ENCODE peak calls at places on chromosomes 13 and 19, in six cellular contexts. V, A, N, X, K and C are unnamed samples.

GRCh38 chr19:15358918-15359317 is 20.7 kb downstream of the AKAP8 start:
- DNase-seq in V (peak), A (no peak), N (no peak), X (no peak), K (no peak), C (no peak)

GRCh38 chr13:51895906-51896888 is 34.4 kb downstream of the CCDC70 start:
- DNase-seq in V (peak), A (peak), N (peak), X (no peak), K (peak), C (no peak)

GRCh38 chr19:1445932-1446712 is 3.8 kb upstream of the APC2 start:
- DNase-seq in V (no peak), A (no peak), N (peak), X (no peak), K (no peak), C (no peak)

GRCh38 chr19:19095691-19096090 is 31.9 kb downstream of the SLC25A42 start:
- DNase-seq in V (no peak), A (no peak), N (no peak), X (no peak), K (no peak), C (no peak)

GRCh38 chr13:35771898-35772297 is 295.4 kb upstream of the MAB21L1 start:
- DNase-seq in V (peak), A (no peak), N (no peak), X (no peak), K (peak), C (no peak)

GRCh38 chr13:51785592-51786424 is 18.2 kb downstream of the DHRS12 start:
- DNase-seq in V (peak), A (peak), N (no peak), X (no peak), K (peak), C (peak)

GRCh38 chr13:45396548-45397095 is 21.6 kb downstream of the SLC25A30 start:
- DNase-seq in V (no peak), A (no peak), N (no peak), X (no peak), K (no peak), C (no peak)

GRCh38 chr13:39201075-39201630 is 162.9 kb downstream of the NHLRC3 start:
- DNase-seq in V (no peak), A (no peak), N (no peak), X (no peak), K (no peak), C (no peak)

GRCh38 chr19:51101171-51101865 is 6.9 kb downstream of the CTU1 start:
- DNase-seq in V (peak), A (no peak), N (no peak), X (no peak), K (peak), C (no peak)

GRCh38 chr19:5627395-5627904 is 4.6 kb downstream of the SAFB start:
- DNase-seq in V (peak), A (no peak), N (no peak), X (peak), K (peak), C (no peak)

GRCh38 chr19:31515931-31516330 is 166.7 kb upstream of the TSHZ3 start:
- DNase-seq in V (peak), A (no peak), N (no peak), X (no peak), K (peak), C (no peak)

GRCh38 chr19:4326837-4327251 is 11.8 kb downstream of the STAP2 start:
- DNase-seq in V (no peak), A (no peak), N (no peak), X (no peak), K (no peak), C (no peak)

GRCh38 chr19:6963937-6964336 is 57.3 kb downstream of the MBD3L2B start:
- DNase-seq in V (no peak), A (no peak), N (no peak), X (no peak), K (no peak), C (no peak)

GRCh38 chr13:23617551-23618014 is 47.4 kb downstream of the TNFRSF19 start:
- DNase-seq in V (peak), A (no peak), N (no peak), X (no peak), K (peak), C (no peak)

GRCh38 chr19:39237200-39238184 is 7.3 kb downstream of the IFNL3 start:
- DNase-seq in V (no peak), A (peak), N (peak), X (peak), K (no peak), C (no peak)

GRCh38 chr13:76929975-76930374 is 18.3 kb upstream of the ACOD1 start:
- DNase-seq in V (no peak), A (peak), N (no peak), X (no peak), K (no peak), C (no peak)

GRCh38 chr19:11964496-11964857 is 363 bp upstream of the ZNF763 start:
- DNase-seq in V (peak), A (peak), N (no peak), X (peak), K (no peak), C (no peak)

GRCh38 chr19:47637550-47637949 is 28.6 kb downstream of the BICRA start:
- DNase-seq in V (peak), A (no peak), N (no peak), X (no peak), K (peak), C (no peak)

GRCh38 chr19:52028780-52029123 is 573 bp upstream of the ZNF614 start:
- DNase-seq in V (no peak), A (no peak), N (no peak), X (no peak), K (no peak), C (no peak)

GRCh38 chr19:13734751-13735150 is 29.6 kb upstream of the MRI1 start:
- DNase-seq in V (no peak), A (no peak), N (no peak), X (no peak), K (no peak), C (no peak)

GRCh38 chr19:53461866-53462265 is 5.7 kb upstream of the ZNF813 start:
- DNase-seq in V (no peak), A (no peak), N (no peak), X (no peak), K (no peak), C (no peak)